ENCODE peak calls at places on chromosomes 5 and 9, in seven cellular contexts. One of them, this sample, is unnamed.

GRCh38 chr5:2895196-2895595 is 143.7 kb upstream of the IRX2 start:
- DNase-seq in cardiac muscle cell: no peak
- DNase-seq in lung: no peak
- DNase-seq in mesenchymal stem cell: no peak
- DNase-seq in stomach: peak
- DNase-seq in heart left ventricle: no peak
- DNase-seq in tibial nerve: no peak
- DNase-seq in this sample: no peak

GRCh38 chr5:143435207-143435657 is 31.7 kb upstream of the NR3C1 start:
- DNase-seq in cardiac muscle cell: no peak
- DNase-seq in lung: peak
- DNase-seq in mesenchymal stem cell: peak
- DNase-seq in stomach: no peak
- DNase-seq in heart left ventricle: peak
- DNase-seq in tibial nerve: no peak
- DNase-seq in this sample: peak

GRCh38 chr5:97142521-97143254 is at the start of gene LIX1:
- DNase-seq in cardiac muscle cell: peak
- DNase-seq in lung: no peak
- DNase-seq in mesenchymal stem cell: peak
- DNase-seq in stomach: no peak
- DNase-seq in heart left ventricle: peak
- DNase-seq in tibial nerve: no peak
- DNase-seq in this sample: peak

GRCh38 chr9:111148390-111148993 is 110.2 kb upstream of the LPAR1 start:
- DNase-seq in cardiac muscle cell: no peak
- DNase-seq in lung: no peak
- DNase-seq in mesenchymal stem cell: peak
- DNase-seq in stomach: no peak
- DNase-seq in heart left ventricle: no peak
- DNase-seq in tibial nerve: no peak
- DNase-seq in this sample: no peak

GRCh38 chr9:119365291-119366027 is 3.8 kb downstream of the BRINP1 start:
- DNase-seq in cardiac muscle cell: peak
- DNase-seq in lung: no peak
- DNase-seq in mesenchymal stem cell: peak
- DNase-seq in stomach: no peak
- DNase-seq in heart left ventricle: no peak
- DNase-seq in tibial nerve: no peak
- DNase-seq in this sample: no peak

GRCh38 chr5:173020643-173021042 is 35.5 kb upstream of the CREBRF start:
- DNase-seq in cardiac muscle cell: no peak
- DNase-seq in lung: no peak
- DNase-seq in mesenchymal stem cell: no peak
- DNase-seq in stomach: no peak
- DNase-seq in heart left ventricle: peak
- DNase-seq in tibial nerve: no peak
- DNase-seq in this sample: peak

GRCh38 chr9:93183663-93184438 is at the start of gene WNK2:
- DNase-seq in cardiac muscle cell: peak
- DNase-seq in lung: no peak
- DNase-seq in mesenchymal stem cell: no peak
- DNase-seq in stomach: peak
- DNase-seq in heart left ventricle: no peak
- DNase-seq in tibial nerve: no peak
- DNase-seq in this sample: no peak

GRCh38 chr9:12666813-12667212 is 26.4 kb upstream of the TYRP1 start:
- DNase-seq in cardiac muscle cell: peak
- DNase-seq in lung: no peak
- DNase-seq in mesenchymal stem cell: no peak
- DNase-seq in stomach: no peak
- DNase-seq in heart left ventricle: no peak
- DNase-seq in tibial nerve: no peak
- DNase-seq in this sample: no peak

GRCh38 chr5:170330568-170331054 is 33.0 kb upstream of the LCP2 start:
- DNase-seq in cardiac muscle cell: no peak
- DNase-seq in lung: no peak
- DNase-seq in mesenchymal stem cell: no peak
- DNase-seq in stomach: no peak
- DNase-seq in heart left ventricle: no peak
- DNase-seq in tibial nerve: no peak
- DNase-seq in this sample: no peak

GRCh38 chr5:116900793-116901192 is 326.2 kb upstream of the SEMA6A start:
- DNase-seq in cardiac muscle cell: no peak
- DNase-seq in lung: no peak
- DNase-seq in mesenchymal stem cell: no peak
- DNase-seq in stomach: no peak
- DNase-seq in heart left ventricle: no peak
- DNase-seq in tibial nerve: no peak
- DNase-seq in this sample: no peak

GRCh38 chr5:136048966-136049365 is 20.2 kb downstream of the TGFBI start:
- DNase-seq in cardiac muscle cell: no peak
- DNase-seq in lung: no peak
- DNase-seq in mesenchymal stem cell: no peak
- DNase-seq in stomach: no peak
- DNase-seq in heart left ventricle: no peak
- DNase-seq in tibial nerve: no peak
- DNase-seq in this sample: no peak

GRCh38 chr5:161546463-161547301 is at the start of gene GABRB2:
- DNase-seq in cardiac muscle cell: peak
- DNase-seq in lung: peak
- DNase-seq in mesenchymal stem cell: peak
- DNase-seq in stomach: peak
- DNase-seq in heart left ventricle: no peak
- DNase-seq in tibial nerve: peak
- DNase-seq in this sample: peak

GRCh38 chr9:77678136-77678535 is 30.0 kb upstream of the GNA14 start:
- DNase-seq in cardiac muscle cell: no peak
- DNase-seq in lung: no peak
- DNase-seq in mesenchymal stem cell: no peak
- DNase-seq in stomach: no peak
- DNase-seq in heart left ventricle: no peak
- DNase-seq in tibial nerve: no peak
- DNase-seq in this sample: no peak

GRCh38 chr9:106874031-106874430 is 11.1 kb downstream of the ZNF462 start:
- DNase-seq in cardiac muscle cell: no peak
- DNase-seq in lung: no peak
- DNase-seq in mesenchymal stem cell: no peak
- DNase-seq in stomach: no peak
- DNase-seq in heart left ventricle: no peak
- DNase-seq in tibial nerve: no peak
- DNase-seq in this sample: no peak

GRCh38 chr5:28215091-28215490 is 1176.7 kb upstream of the CDH9 start:
- DNase-seq in cardiac muscle cell: no peak
- DNase-seq in lung: no peak
- DNase-seq in mesenchymal stem cell: no peak
- DNase-seq in stomach: no peak
- DNase-seq in heart left ventricle: no peak
- DNase-seq in tibial nerve: no peak
- DNase-seq in this sample: no peak

DNA sequence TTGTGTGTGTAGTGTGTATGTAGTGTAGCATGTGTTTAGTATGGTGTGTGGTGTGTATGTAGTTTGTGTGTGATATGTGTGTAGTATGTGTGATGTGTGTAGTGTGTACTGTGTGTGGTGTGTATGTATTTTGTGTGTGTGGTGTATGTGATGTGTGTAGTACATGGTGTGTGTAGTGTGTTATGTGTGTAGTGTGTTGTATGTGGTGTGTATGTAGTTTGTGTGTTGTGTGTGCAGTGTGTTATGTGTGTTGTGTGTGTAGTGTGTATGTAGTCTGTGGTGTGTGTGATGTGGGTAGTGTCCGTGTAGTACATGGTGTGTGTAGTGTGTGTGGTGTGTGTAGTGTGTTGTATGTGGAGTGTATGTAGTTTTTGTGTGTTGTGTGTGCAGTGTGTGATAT is 40.0 kb downstream of the SYK start:
- DNase-seq in cardiac muscle cell: no peak
- DNase-seq in lung: no peak
- DNase-seq in mesenchymal stem cell: no peak
- DNase-seq in stomach: no peak
- DNase-seq in heart left ventricle: no peak
- DNase-seq in tibial nerve: no peak
- DNase-seq in this sample: no peak
- H3K27ac ChIP-seq in cardiac muscle cell: no peak
- H3K27ac ChIP-seq in lung: no peak
- H3K27ac ChIP-seq in mesenchymal stem cell: no peak
- H3K27ac ChIP-seq in stomach: no peak
- H3K27ac ChIP-seq in heart left ventricle: no peak
- H3K27ac ChIP-seq in tibial nerve: no peak
- H3K27ac ChIP-seq in this sample: no peak

DNA sequence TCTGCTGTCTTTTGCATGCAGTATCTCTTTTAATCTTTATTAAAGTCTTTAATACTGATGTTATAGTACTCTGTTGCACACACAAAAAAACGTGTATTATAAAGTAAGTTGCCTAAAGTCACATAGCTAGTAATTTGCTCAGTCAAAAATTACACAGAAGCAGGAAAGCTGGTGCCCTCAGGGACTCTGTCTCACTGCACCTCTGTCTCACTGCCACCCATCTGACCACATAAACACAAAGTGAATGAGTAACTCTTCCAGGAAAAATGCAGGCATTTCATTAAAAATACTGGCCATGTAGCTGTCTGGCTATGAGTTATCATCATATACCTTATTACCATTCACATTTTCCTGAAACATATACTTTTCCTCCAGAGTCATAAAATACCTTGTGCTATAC is 591.7 kb downstream of the CSNK1G3 start:
- DNase-seq in cardiac muscle cell: no peak
- DNase-seq in lung: no peak
- DNase-seq in mesenchymal stem cell: peak
- DNase-seq in stomach: no peak
- DNase-seq in heart left ventricle: no peak
- DNase-seq in tibial nerve: no peak
- DNase-seq in this sample: no peak
- H3K27ac ChIP-seq in cardiac muscle cell: no peak
- H3K27ac ChIP-seq in lung: no peak
- H3K27ac ChIP-seq in mesenchymal stem cell: no peak
- H3K27ac ChIP-seq in stomach: no peak
- H3K27ac ChIP-seq in heart left ventricle: no peak
- H3K27ac ChIP-seq in tibial nerve: no peak
- H3K27ac ChIP-seq in this sample: no peak

GRCh38 chr9:136849960-136850865 is 1.0 kb downstream of the PHPT1 start:
- DNase-seq in cardiac muscle cell: no peak
- DNase-seq in lung: no peak
- DNase-seq in mesenchymal stem cell: no peak
- DNase-seq in stomach: no peak
- DNase-seq in heart left ventricle: no peak
- DNase-seq in tibial nerve: no peak
- DNase-seq in this sample: no peak
- H3K27ac ChIP-seq in cardiac muscle cell: peak
- H3K27ac ChIP-seq in lung: peak
- H3K27ac ChIP-seq in mesenchymal stem cell: peak
- H3K27ac ChIP-seq in stomach: peak
- H3K27ac ChIP-seq in heart left ventricle: peak
- H3K27ac ChIP-seq in tibial nerve: peak
- H3K27ac ChIP-seq in this sample: peak

GRCh38 chr5:132813599-132814440 is 718 bp downstream of the SOWAHA start:
- DNase-seq in cardiac muscle cell: peak
- DNase-seq in lung: no peak
- DNase-seq in mesenchymal stem cell: peak
- DNase-seq in stomach: peak
- DNase-seq in heart left ventricle: no peak
- DNase-seq in tibial nerve: no peak
- DNase-seq in this sample: peak

GRCh38 chr5:132816083-132816482 is 3.0 kb downstream of the SOWAHA start:
- DNase-seq in cardiac muscle cell: no peak
- DNase-seq in lung: no peak
- DNase-seq in mesenchymal stem cell: no peak
- DNase-seq in stomach: no peak
- DNase-seq in heart left ventricle: no peak
- DNase-seq in tibial nerve: no peak
- DNase-seq in this sample: no peak

GRCh38 chr5:132812949-132813598 is at the start of gene SOWAHA:
- DNase-seq in cardiac muscle cell: peak
- DNase-seq in lung: no peak
- DNase-seq in mesenchymal stem cell: no peak
- DNase-seq in stomach: peak
- DNase-seq in heart left ventricle: no peak
- DNase-seq in tibial nerve: no peak
- DNase-seq in this sample: no peak

GRCh38 chr5:132815454-132815853 is 2.4 kb downstream of the SOWAHA start:
- DNase-seq in cardiac muscle cell: no peak
- DNase-seq in lung: no peak
- DNase-seq in mesenchymal stem cell: no peak
- DNase-seq in stomach: no peak
- DNase-seq in heart left ventricle: no peak
- DNase-seq in tibial nerve: no peak
- DNase-seq in this sample: no peak

GRCh38 chr5:132814441-132815294 is 1.6 kb downstream of the SOWAHA start:
- DNase-seq in cardiac muscle cell: no peak
- DNase-seq in lung: no peak
- DNase-seq in mesenchymal stem cell: no peak
- DNase-seq in stomach: peak
- DNase-seq in heart left ventricle: no peak
- DNase-seq in tibial nerve: no peak
- DNase-seq in this sample: no peak
- H3K27ac ChIP-seq in cardiac muscle cell: no peak
- H3K27ac ChIP-seq in lung: no peak
- H3K27ac ChIP-seq in mesenchymal stem cell: no peak
- H3K27ac ChIP-seq in stomach: peak
- H3K27ac ChIP-seq in heart left ventricle: no peak
- H3K27ac ChIP-seq in tibial nerve: peak
- H3K27ac ChIP-seq in this sample: peak

DNA sequence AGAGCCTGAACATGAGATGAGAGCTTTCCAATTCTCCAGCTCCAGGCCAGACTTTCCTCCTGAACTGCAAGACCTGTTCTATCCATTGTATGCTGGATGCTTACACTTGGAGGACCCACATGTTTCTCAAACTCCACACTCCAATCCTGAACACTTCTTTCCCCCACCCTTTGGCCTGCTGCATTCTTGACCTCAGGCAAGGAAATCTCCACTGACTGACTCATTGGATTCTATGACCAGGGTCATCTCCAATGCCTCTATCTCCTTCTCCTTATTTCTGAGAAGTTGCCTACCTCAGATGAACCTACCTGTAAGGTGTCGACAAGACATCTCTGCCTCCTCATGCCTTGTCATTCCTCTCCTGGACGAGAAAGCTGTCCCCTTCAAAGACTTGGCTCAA is 153.6 kb downstream of the CRB2 start:
- DNase-seq in cardiac muscle cell: no peak
- DNase-seq in lung: no peak
- DNase-seq in mesenchymal stem cell: no peak
- DNase-seq in stomach: no peak
- DNase-seq in heart left ventricle: no peak
- DNase-seq in tibial nerve: no peak
- DNase-seq in this sample: no peak
- H3K27ac ChIP-seq in cardiac muscle cell: no peak
- H3K27ac ChIP-seq in lung: no peak
- H3K27ac ChIP-seq in mesenchymal stem cell: no peak
- H3K27ac ChIP-seq in stomach: no peak
- H3K27ac ChIP-seq in heart left ventricle: no peak
- H3K27ac ChIP-seq in tibial nerve: no peak
- H3K27ac ChIP-seq in this sample: no peak

GRCh38 chr9:715310-715709 is 126.2 kb upstream of the DMRT1 start:
- DNase-seq in cardiac muscle cell: no peak
- DNase-seq in lung: no peak
- DNase-seq in mesenchymal stem cell: no peak
- DNase-seq in stomach: no peak
- DNase-seq in heart left ventricle: no peak
- DNase-seq in tibial nerve: no peak
- DNase-seq in this sample: no peak
- H3K27ac ChIP-seq in cardiac muscle cell: no peak
- H3K27ac ChIP-seq in lung: no peak
- H3K27ac ChIP-seq in mesenchymal stem cell: no peak
- H3K27ac ChIP-seq in stomach: peak
- H3K27ac ChIP-seq in heart left ventricle: peak
- H3K27ac ChIP-seq in tibial nerve: peak
- H3K27ac ChIP-seq in this sample: peak

This sample was measured in substantia nigra.